ENCODE peak calls at places on chromosomes 11 and 22, in ten cellular contexts. F is GM23248, R is heart left ventricle, K is psoas muscle, H is cardiac muscle cell, S is OCI-LY7, U is fibroblast of lung, I is tibial nerve, P is adrenal gland, M is GM23338. Q is an unnamed sample. For H3K4me1, the result is how much of the 10 kb centered on the place peaks cover.

GRCh38 chr22:48612077-48612995 is 1215.3 kb downstream of the BRD1 start:
- DNase-seq in F (no peak), R (no peak), K (no peak), H (no peak), S (no peak), U (no peak), I (no peak), P (no peak), M (no peak), Q (no peak)

GRCh38 chr11:10858505-10859360 is 880 bp upstream of the ZBED5 start:
- DNase-seq in F (peak), R (peak), K (peak), H (no peak), S (peak), U (no peak), I (peak), P (peak), M (peak), Q (peak)

GRCh38 chr11:70364745-70365535 is 33.4 kb upstream of the CTTN start:
- DNase-seq in F (no peak), R (no peak), K (no peak), H (no peak), S (no peak), U (no peak), I (no peak), P (no peak), M (no peak), Q (no peak)

GRCh38 chr11:124740277-124740882 is 638 bp downstream of the NRGN start:
- DNase-seq in F (peak), R (peak), K (no peak), H (no peak), S (peak), U (peak), I (no peak), P (no peak), M (peak), Q (peak)

GRCh38 chr11:115912484-115912945 is 408.3 kb upstream of the CADM1 start:
- DNase-seq in F (no peak), R (no peak), K (no peak), H (no peak), S (peak), U (peak), I (no peak), P (no peak), M (peak), Q (no peak)

GRCh38 chr11:73612601-73613137 is 14.8 kb upstream of the FAM168A start:
- DNase-seq in F (no peak), R (no peak), K (no peak), H (peak), S (no peak), U (peak), I (no peak), P (no peak), M (no peak), Q (no peak)

GRCh38 chr22:37330200-37331033 is 48.1 kb downstream of the CYTH4 start:
- DNase-seq in F (peak), R (no peak), K (no peak), H (peak), S (peak), U (peak), I (no peak), P (no peak), M (peak), Q (no peak)

GRCh38 chr11:117792992-117793391 is 4.0 kb downstream of the DSCAML1 start:
- DNase-seq in F (no peak), R (no peak), K (no peak), H (no peak), S (no peak), U (no peak), I (no peak), P (no peak), M (no peak), Q (no peak)

GRCh38 chr11:134277176-134278001 is 1.2 kb downstream of the GLB1L3 start:
- DNase-seq in F (peak), R (no peak), K (no peak), H (no peak), S (no peak), U (no peak), I (no peak), P (no peak), M (peak), Q (no peak)

GRCh38 chr11:66637557-66638176 is 836 bp upstream of the RBM4 start:
- DNase-seq in F (peak), R (no peak), K (no peak), H (no peak), S (no peak), U (no peak), I (no peak), P (no peak), M (peak), Q (no peak)

GRCh38 chr11:126426820-126427749 is 71.6 kb downstream of the ST3GAL4 start:
- DNase-seq in F (no peak), R (no peak), K (no peak), H (no peak), S (no peak), U (no peak), I (no peak), P (peak), M (no peak), Q (no peak)

GRCh38 chr11:44684886-44685285 is 41.9 kb upstream of the TSPAN18 start:
- DNase-seq in F (no peak), R (no peak), K (no peak), H (no peak), S (no peak), U (no peak), I (no peak), P (no peak), M (no peak), Q (no peak)

GRCh38 chr11:114026355-114026754 is 33.2 kb upstream of the ZBTB16 start:
- DNase-seq in F (peak), R (no peak), K (no peak), H (peak), S (peak), U (peak), I (no peak), P (no peak), M (peak), Q (no peak)

GRCh38 chr22:22125579-22126468 is 118.8 kb upstream of the VPREB1 start:
- DNase-seq in F (no peak), R (no peak), K (no peak), H (no peak), S (no peak), U (no peak), I (no peak), P (no peak), M (no peak), Q (no peak)

GRCh38 chr11:72528121-72528520 is 93.8 kb upstream of the CLPB start:
- DNase-seq in F (peak), R (no peak), K (no peak), H (no peak), S (no peak), U (peak), I (no peak), P (no peak), M (no peak), Q (no peak)

GRCh38 chr11:19110290-19110689 is 6.7 kb upstream of the ZDHHC13 start:
- DNase-seq in F (no peak), R (peak), K (peak), H (no peak), S (no peak), U (no peak), I (no peak), P (no peak), M (no peak), Q (no peak)

GRCh38 chr11:66218026-66218425 is 50.4 kb upstream of the RAB1B start:
- DNase-seq in F (no peak), R (no peak), K (no peak), H (no peak), S (no peak), U (no peak), I (no peak), P (no peak), M (no peak), Q (no peak)

GRCh38 chr22:46946383-46946965 is 184.0 kb downstream of the TBC1D22A start:
- DNase-seq in F (no peak), R (no peak), K (no peak), H (no peak), S (no peak), U (no peak), I (no peak), P (no peak), M (no peak), Q (no peak)

GRCh38 chr11:13280323-13280722 is 2.7 kb downstream of the BMAL1 start:
- DNase-seq in F (no peak), R (no peak), K (no peak), H (no peak), S (no peak), U (no peak), I (no peak), P (no peak), M (no peak), Q (no peak)
- H3K4me1 ChIP-seq in F (under half), R (under half), K (half or more), H (under half), S (under half), U (under half), I (under half), P (under half), M (under half), Q (under half)

GRCh38 chr11:64876226-64876750 is 2.1 kb downstream of the EHD1 start:
- DNase-seq in F (peak), R (no peak), K (no peak), H (no peak), S (no peak), U (no peak), I (no peak), P (no peak), M (no peak), Q (no peak)
- H3K4me3 ChIP-seq in F (peak), R (peak), K (peak), H (peak), S (peak), U (peak), I (peak), P (no peak), M (no peak), Q (peak)

GRCh38 chr22:30305906-30306628 is 16.8 kb upstream of the CASTOR1 start:
- DNase-seq in F (peak), R (no peak), K (no peak), H (no peak), S (peak), U (no peak), I (no peak), P (no peak), M (no peak), Q (no peak)
- H3K4me1 ChIP-seq in F (half or more), R (half or more), K (under half), H (under half), S (half or more), U (under half), I (under half), P (half or more), M (under half), Q (under half)

GRCh38 chr11:64915366-64915887 is 1.6 kb downstream of the ATG2A start:
- DNase-seq in F (no peak), R (no peak), K (no peak), H (no peak), S (no peak), U (no peak), I (no peak), P (no peak), M (no peak), Q (no peak)
- H3K4me3 ChIP-seq in F (peak), R (no peak), K (peak), H (peak), S (peak), U (peak), I (peak), P (no peak), M (peak), Q (no peak)

DNA sequence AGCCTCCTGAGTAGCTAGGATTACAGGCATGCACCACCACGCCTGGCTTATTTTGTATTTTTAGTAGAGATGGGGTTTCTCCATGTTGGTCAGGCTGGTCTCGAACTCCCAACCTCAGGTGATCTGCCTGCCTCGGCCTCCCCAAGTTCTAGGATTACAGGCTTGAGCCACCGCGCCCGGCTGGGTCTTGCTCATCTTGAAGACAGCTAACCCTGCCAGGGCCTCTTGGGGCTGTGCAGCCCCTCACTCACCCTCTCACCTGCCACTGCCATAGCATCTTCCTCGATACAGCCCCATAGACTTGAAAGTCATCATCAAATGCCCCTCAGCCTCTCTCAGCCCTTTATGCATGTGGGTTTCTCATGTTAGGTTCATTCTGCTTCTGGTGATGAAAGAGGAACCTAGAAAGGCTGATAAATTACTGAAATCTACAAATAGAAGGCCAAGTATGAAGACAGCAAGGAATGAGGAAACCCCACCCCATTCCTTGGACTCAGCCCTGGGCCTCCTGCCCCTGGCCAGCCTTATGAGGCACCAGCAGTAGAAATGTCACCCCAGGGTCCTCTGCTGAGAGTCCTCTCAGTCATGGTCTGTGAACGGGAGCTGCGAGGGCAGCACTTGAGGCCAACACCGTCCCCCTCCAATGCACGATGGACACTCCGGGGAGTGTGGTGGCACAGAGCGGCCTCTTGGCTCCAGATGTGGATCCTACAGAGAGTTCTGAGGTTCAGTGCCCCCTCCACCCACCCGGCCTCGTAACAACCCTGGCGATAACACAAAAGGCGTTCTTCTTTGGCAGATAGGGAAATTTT is 24.8 kb downstream of the SCGB1A1 start:
- DNase-seq in F (peak), R (peak), K (peak), H (peak), S (no peak), U (peak), I (peak), P (no peak), M (no peak), Q (peak)
- H3K4me1 ChIP-seq in F (under half), R (half or more), K (under half), H (under half), S (under half), U (under half), I (under half), P (under half), M (under half), Q (under half)

DNA sequence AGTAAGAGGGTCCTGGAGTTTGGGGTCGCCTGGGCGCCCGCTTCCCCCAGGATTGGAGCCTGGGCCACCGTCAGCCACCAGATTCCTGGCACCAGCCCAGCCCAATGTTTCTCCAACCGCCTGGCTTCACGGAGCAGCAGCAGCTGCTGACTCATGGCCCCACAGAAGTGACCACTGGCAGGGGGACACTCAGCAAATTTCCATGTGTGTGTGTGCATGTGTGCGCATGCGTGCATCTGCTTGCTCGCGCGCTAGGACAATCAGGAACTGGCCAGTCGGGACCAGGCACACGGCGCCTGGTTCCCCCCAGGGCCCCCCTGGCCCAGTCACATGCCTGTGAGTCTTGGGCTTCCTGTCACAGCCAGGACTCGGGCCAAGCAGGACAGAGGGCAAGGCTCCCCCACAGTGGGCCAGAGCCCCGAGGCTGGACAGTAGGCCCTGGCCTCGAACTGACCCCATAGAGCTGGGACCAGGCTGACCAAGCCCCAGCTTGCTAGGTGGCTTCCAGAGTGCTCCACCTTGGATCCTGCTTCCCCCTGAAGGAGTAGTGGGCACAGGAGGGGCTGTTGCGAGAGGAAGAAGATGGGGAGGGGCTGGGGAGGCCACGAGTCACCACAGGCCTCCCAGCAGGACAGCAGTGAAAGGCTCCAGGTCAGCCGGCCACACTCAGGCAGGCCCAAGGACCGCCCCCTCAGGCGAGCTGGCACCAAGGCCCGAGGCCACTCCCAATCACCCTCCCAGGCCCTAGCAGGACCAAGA is 3.2 kb downstream of the CTSD start:
- DNase-seq in F (peak), R (peak), K (peak), H (peak), S (no peak), U (peak), I (peak), P (peak), M (no peak), Q (peak)
- H3K4me3 ChIP-seq in F (no peak), R (no peak), K (peak), H (no peak), S (no peak), U (no peak), I (peak), P (no peak), M (no peak), Q (no peak)

Q was measured in aorta.